ENCODE peak calls at places on chromosomes 3 and 15, in ten cellular contexts. A is NCI-H2081; Z is thyroid gland; C is GM03348; O is ACHN; N is AG08396; J is AG09309; F is activated naive CD8-positive, alpha-beta T cell treated with anti-CD3 and anti-CD28 coated beads, Interleukin-2, amount 50 U/mL, for 24 hours; L is hypothalamus; X is omental fat pad. M is an unnamed sample.

GRCh38 chr3:113771993-113772392 is 25.2 kb downstream of the ATP6V1A start:
- DNase-seq in A (no peak), Z (no peak), C (no peak), O (no peak), N (no peak), J (no peak), F (no peak), L (no peak), X (no peak), M (peak)

GRCh38 chr3:53635041-53635440 is 140.6 kb downstream of the CACNA1D start:
- DNase-seq in A (no peak), Z (no peak), C (no peak), O (no peak), N (no peak), J (no peak), F (no peak), L (no peak), X (no peak), M (no peak)

GRCh38 chr3:126083511-126083912 is 412 bp downstream of the SLC41A3 start:
- DNase-seq in A (peak), Z (peak), C (peak), O (peak), N (peak), J (no peak), F (peak), L (no peak), X (no peak), M (peak)

GRCh38 chr15:80660114-80660513 is 35.0 kb upstream of the ABHD17C start:
- DNase-seq in A (peak), Z (peak), C (peak), O (peak), N (peak), J (no peak), F (no peak), L (no peak), X (no peak), M (no peak)

GRCh38 chr3:19455546-19455945 is 307.2 kb downstream of the KCNH8 start:
- DNase-seq in A (no peak), Z (no peak), C (no peak), O (no peak), N (no peak), J (no peak), F (no peak), L (no peak), X (no peak), M (no peak)

GRCh38 chr3:9469953-9470352 is 72.5 kb downstream of the SETD5 start:
- DNase-seq in A (no peak), Z (no peak), C (no peak), O (no peak), N (no peak), J (no peak), F (no peak), L (no peak), X (no peak), M (no peak)

GRCh38 chr3:195557327-195557726 is 14.2 kb upstream of the PPP1R2 start:
- DNase-seq in A (no peak), Z (no peak), C (no peak), O (no peak), N (no peak), J (no peak), F (no peak), L (no peak), X (no peak), M (no peak)

GRCh38 chr3:54197509-54197908 is 75.2 kb downstream of the CACNA2D3 start:
- DNase-seq in A (no peak), Z (no peak), C (no peak), O (no peak), N (no peak), J (no peak), F (no peak), L (no peak), X (no peak), M (no peak)

GRCh38 chr3:23992051-23992628 is 47.1 kb downstream of the NR1D2 start:
- DNase-seq in A (peak), Z (no peak), C (peak), O (no peak), N (no peak), J (no peak), F (no peak), L (no peak), X (no peak), M (no peak)

GRCh38 chr15:41603941-41604660 is 45.1 kb downstream of the TYRO3 start:
- DNase-seq in A (peak), Z (peak), C (peak), O (peak), N (peak), J (peak), F (peak), L (peak), X (no peak), M (peak)

GRCh38 chr3:197028711-197029510 is 706 bp downstream of the MELTF start:
- DNase-seq in A (no peak), Z (no peak), C (peak), O (peak), N (peak), J (no peak), F (no peak), L (no peak), X (no peak), M (peak)

GRCh38 chr15:40392986-40393948 is 10.7 kb downstream of the KNSTRN start:
- DNase-seq in A (no peak), Z (no peak), C (no peak), O (no peak), N (no peak), J (peak), F (no peak), L (no peak), X (no peak), M (no peak)

GRCh38 chr15:70853855-70854668 is at the start of gene LARP6:
- DNase-seq in A (peak), Z (peak), C (peak), O (peak), N (peak), J (no peak), F (peak), L (peak), X (no peak), M (peak)

GRCh38 chr15:28960979-28961378 is 75.2 kb downstream of the APBA2 start:
- DNase-seq in A (no peak), Z (no peak), C (no peak), O (peak), N (no peak), J (peak), F (no peak), L (no peak), X (no peak), M (no peak)

M was measured in HuH-7.